ENCODE peak calls at places on chromosomes 2 and 18, in seven cellular contexts. O, N, G, A, V, D and U are unnamed samples.

GRCh38 chr2:48589170-48589767 is 28.4 kb upstream of the GTF2A1L start:
- DNase-seq in V (no peak), D (peak), G (peak), A (no peak), N (no peak), O (no peak), U (no peak)

GRCh38 chr2:111167238-111168162 is 46.8 kb downstream of the BCL2L11 start:
- DNase-seq in V (no peak), N (no peak), O (no peak), G (no peak), D (no peak), A (no peak), U (no peak)

GRCh38 chr18:47979611-47980200 is 49.2 kb upstream of the SMAD2 start:
- DNase-seq in G (no peak), D (no peak), O (no peak), A (no peak), N (no peak), V (no peak), U (no peak)

GRCh38 chr2:168002021-168002553 is 245.3 kb downstream of the STK39 start:
- DNase-seq in N (peak), V (no peak), D (no peak), A (no peak), O (peak), G (no peak), U (no peak)

GRCh38 chr2:236908456-236909388 is 177.0 kb upstream of the COPS8 start:
- DNase-seq in A (no peak), N (no peak), G (no peak), D (no peak), V (no peak), O (no peak), U (no peak)

GRCh38 chr2:191441761-191442160 is 196.6 kb downstream of the MYO1B start:
- DNase-seq in D (no peak), V (no peak), A (no peak), N (no peak), O (no peak), G (peak), U (no peak)

GRCh38 chr2:172516299-172516698 is 39.6 kb upstream of the PDK1 start:
- DNase-seq in V (no peak), O (no peak), G (no peak), A (no peak), N (no peak), D (no peak), U (peak)

GRCh38 chr2:76197842-76198448 is 487.2 kb upstream of the GCFC2 start:
- DNase-seq in N (peak), D (peak), V (no peak), G (peak), A (no peak), O (peak), U (no peak)

GRCh38 chr2:71454221-71455010 is 1.1 kb downstream of the DYSF start:
- DNase-seq in D (peak), V (no peak), N (no peak), O (no peak), G (no peak), A (no peak), U (no peak)

GRCh38 chr18:41761329-41762028 is 193.6 kb upstream of the PIK3C3 start:
- DNase-seq in N (peak), O (no peak), A (no peak), D (no peak), G (no peak), V (no peak), U (peak)

GRCh38 chr2:188675391-188676011 is 298.7 kb upstream of the COL3A1 start:
- DNase-seq in O (no peak), G (no peak), N (no peak), A (no peak), V (no peak), D (no peak), U (no peak)

GRCh38 chr2:134391751-134392160 is 137.9 kb downstream of the MGAT5 start:
- DNase-seq in G (no peak), O (no peak), D (no peak), N (no peak), A (no peak), V (no peak), U (peak)

GRCh38 chr2:177538323-177538722 is 145.8 kb downstream of the AGPS start:
- DNase-seq in V (no peak), G (no peak), A (no peak), N (no peak), D (no peak), O (no peak), U (no peak)

GRCh38 chr18:42339324-42339723 is 384.3 kb downstream of the PIK3C3 start:
- DNase-seq in V (no peak), G (no peak), A (no peak), N (no peak), D (no peak), O (no peak), U (no peak)

GRCh38 chr2:205020673-205021072 is 475.4 kb downstream of the PARD3B start:
- DNase-seq in V (no peak), N (no peak), O (no peak), A (no peak), G (no peak), D (no peak), U (no peak)